ENCODE peak calls at places on chromosome 2, in ten cellular contexts. I is caudate nucleus; L is progenitor cell of endocrine pancreas; J is AG20443; Y is activated CD4-positive, alpha-beta T cell treated with anti-CD3 and anti-CD28 coated beads for 24 hours; P is substantia nigra; O is tibial artery; U is mammary epithelial cell; W is GM19239; S is stimulated activated CD4-positive, alpha-beta T cell treated with anti-CD3 and anti-CD28 coated beads, TNF-alpha, amount 100 ng/mL, for 24 hours. H is an unnamed sample.

GRCh38 chr2:181574321-181574720 is 82.6 kb downstream of the CERKL start:
- DNase-seq in I (no peak), L (no peak), J (no peak), Y (no peak), P (no peak), O (no peak), U (no peak), W (no peak), S (no peak), H (no peak)

GRCh38 chr2:70984228-70984575 is 5.8 kb downstream of the ANKRD53 start:
- DNase-seq in I (no peak), L (no peak), J (no peak), Y (no peak), P (no peak), O (peak), U (no peak), W (no peak), S (no peak), H (no peak)

GRCh38 chr2:168504323-168504722 is 48.3 kb downstream of the CERS6 start:
- DNase-seq in I (no peak), L (no peak), J (no peak), Y (no peak), P (no peak), O (no peak), U (no peak), W (no peak), S (no peak), H (no peak)

GRCh38 chr2:15253247-15253646 is 307.9 kb downstream of the NBAS start:
- DNase-seq in I (no peak), L (no peak), J (no peak), Y (no peak), P (no peak), O (no peak), U (no peak), W (no peak), S (no peak), H (no peak)

GRCh38 chr2:212659441-212659840 is 120.8 kb upstream of the ERBB4 start:
- DNase-seq in I (no peak), L (no peak), J (no peak), Y (no peak), P (no peak), O (no peak), U (no peak), W (no peak), S (no peak), H (no peak)

GRCh38 chr2:98569197-98569793 is 39.0 kb downstream of the COA5 start:
- DNase-seq in I (no peak), L (peak), J (peak), Y (peak), P (no peak), O (no peak), U (peak), W (peak), S (peak), H (peak)

GRCh38 chr2:128091691-128092050 is 671 bp downstream of the UGGT1 start:
- DNase-seq in I (no peak), L (no peak), J (peak), Y (no peak), P (no peak), O (no peak), U (peak), W (no peak), S (no peak), H (no peak)

GRCh38 chr2:161243312-161243711 is 64.9 kb upstream of the PSMD14 start:
- DNase-seq in I (no peak), L (no peak), J (no peak), Y (no peak), P (no peak), O (no peak), U (no peak), W (no peak), S (no peak), H (peak)

GRCh38 chr2:178635897-178636296 is 155.6 kb downstream of the PLEKHA3 start:
- DNase-seq in I (no peak), L (no peak), J (no peak), Y (no peak), P (no peak), O (no peak), U (no peak), W (no peak), S (no peak), H (no peak)

GRCh38 chr2:201403904-201404303 is 46.8 kb upstream of the FLACC1 start:
- DNase-seq in I (no peak), L (no peak), J (no peak), Y (no peak), P (no peak), O (no peak), U (peak), W (no peak), S (no peak), H (no peak)

GRCh38 chr2:148021059-148021985 is at the start of gene MBD5:
- DNase-seq in I (no peak), L (no peak), J (peak), Y (peak), P (peak), O (no peak), U (peak), W (no peak), S (peak), H (no peak)

GRCh38 chr2:46266134-46266533 is 31.1 kb upstream of the EPAS1 start:
- DNase-seq in I (no peak), L (no peak), J (no peak), Y (no peak), P (no peak), O (no peak), U (no peak), W (no peak), S (no peak), H (no peak)

GRCh38 chr2:64260817-64261216 is 116.6 kb upstream of the PELI1 start:
- DNase-seq in I (no peak), L (no peak), J (no peak), Y (no peak), P (peak), O (peak), U (no peak), W (peak), S (no peak), H (no peak)

GRCh38 chr2:15560404-15560987 is 638 bp downstream of the NBAS start:
- DNase-seq in I (peak), L (no peak), J (peak), Y (no peak), P (no peak), O (no peak), U (peak), W (no peak), S (no peak), H (peak)

GRCh38 chr2:144517825-144518699 is 1.9 kb downstream of the ZEB2 start:
- DNase-seq in I (no peak), L (no peak), J (no peak), Y (no peak), P (no peak), O (peak), U (no peak), W (no peak), S (no peak), H (peak)

GRCh38 chr2:168519534-168520308 is 63.6 kb downstream of the CERS6 start:
- DNase-seq in I (no peak), L (no peak), J (no peak), Y (no peak), P (no peak), O (no peak), U (peak), W (no peak), S (no peak), H (no peak)

GRCh38 chr2:109348190-109348589 is 219.2 kb downstream of the SH3RF3 start:
- DNase-seq in I (no peak), L (no peak), J (no peak), Y (no peak), P (no peak), O (no peak), U (no peak), W (no peak), S (no peak), H (no peak)

GRCh38 chr2:200668473-200668872 is 82.7 kb downstream of the AOX1 start:
- DNase-seq in I (no peak), L (no peak), J (no peak), Y (no peak), P (no peak), O (no peak), U (no peak), W (no peak), S (no peak), H (no peak)

GRCh38 chr2:7670905-7671304 is 753.7 kb downstream of the RNF144A start:
- DNase-seq in I (no peak), L (no peak), J (peak), Y (no peak), P (no peak), O (no peak), U (no peak), W (no peak), S (no peak), H (no peak)

GRCh38 chr2:101696272-101697123 is 1.0 kb upstream of the MAP4K4 start:
- DNase-seq in I (no peak), L (no peak), J (peak), Y (no peak), P (peak), O (no peak), U (peak), W (no peak), S (no peak), H (no peak)

GRCh38 chr2:203341741-203342310 is 13.6 kb downstream of the ABI2 start:
- DNase-seq in I (no peak), L (no peak), J (no peak), Y (no peak), P (no peak), O (no peak), U (no peak), W (no peak), S (no peak), H (no peak)

GRCh38 chr2:192208848-192209247 is 14.1 kb upstream of the TMEFF2 start:
- DNase-seq in I (no peak), L (no peak), J (no peak), Y (no peak), P (no peak), O (no peak), U (no peak), W (no peak), S (no peak), H (no peak)

GRCh38 chr2:158544998-158545397 is 88.2 kb downstream of the PKP4 start:
- DNase-seq in I (no peak), L (no peak), J (no peak), Y (no peak), P (no peak), O (no peak), U (no peak), W (no peak), S (no peak), H (no peak)

GRCh38 chr2:219252900-219253752 is at the start of gene TUBA4B:
- DNase-seq in I (no peak), L (no peak), J (peak), Y (no peak), P (no peak), O (peak), U (peak), W (no peak), S (no peak), H (peak)

GRCh38 chr2:231129216-231129615 is 4.4 kb upstream of the HTR2B start:
- DNase-seq in I (no peak), L (no peak), J (no peak), Y (no peak), P (no peak), O (no peak), U (no peak), W (no peak), S (no peak), H (no peak)

H was measured in myocyte.